ENCODE peak calls at places on chromosomes 4 and X, in five cellular contexts. One of them, this sample, is unnamed.
A peak's percentile ranks its signal among the peaks of the same experiment; 100 is the strongest.

GRCh38 chr4:21507439-21507838 is 441.1 kb downstream of the KCNIP4 start:
- DNase-seq in body of pancreas: no peak
- DNase-seq in PC-3: peak; percentile 21
- DNase-seq in OCI-LY7: peak; percentile 1
- DNase-seq in uterus: no peak
- DNase-seq in this sample: no peak

GRCh38 chr4:139815646-139816601 is 150.3 kb downstream of the MGST2 start:
- DNase-seq in body of pancreas: peak; percentile 30
- DNase-seq in PC-3: peak; percentile 56
- DNase-seq in OCI-LY7: no peak
- DNase-seq in uterus: peak; percentile 86
- DNase-seq in this sample: no peak

GRCh38 chr4:52892880-52893279 is 30.8 kb downstream of the RASL11B start:
- DNase-seq in body of pancreas: no peak
- DNase-seq in PC-3: no peak
- DNase-seq in OCI-LY7: no peak
- DNase-seq in uterus: no peak
- DNase-seq in this sample: no peak

GRCh38 chr4:77681792-77682191 is 76.2 kb downstream of the CXCL13 start:
- DNase-seq in body of pancreas: no peak
- DNase-seq in PC-3: no peak
- DNase-seq in OCI-LY7: no peak
- DNase-seq in uterus: no peak
- DNase-seq in this sample: no peak

GRCh38 chr4:150973626-150974250 is 41.3 kb downstream of the LRBA start:
- DNase-seq in body of pancreas: no peak
- DNase-seq in PC-3: no peak
- DNase-seq in OCI-LY7: no peak
- DNase-seq in uterus: no peak
- DNase-seq in this sample: no peak

GRCh38 chr4:126603210-126603609 is 1029.5 kb upstream of the INTU start:
- DNase-seq in body of pancreas: no peak
- DNase-seq in PC-3: no peak
- DNase-seq in OCI-LY7: no peak
- DNase-seq in uterus: no peak
- DNase-seq in this sample: no peak

GRCh38 chr4:90419124-90419711 is 292.0 kb downstream of the CCSER1 start:
- DNase-seq in body of pancreas: no peak
- DNase-seq in PC-3: peak; percentile 56
- DNase-seq in OCI-LY7: peak; percentile 28
- DNase-seq in uterus: no peak
- DNase-seq in this sample: peak; percentile 9

GRCh38 chr4:76987153-76987562 is 37.6 kb downstream of the SEPTIN11 start:
- DNase-seq in body of pancreas: peak; percentile 56
- DNase-seq in PC-3: no peak
- DNase-seq in OCI-LY7: no peak
- DNase-seq in uterus: peak; percentile 27
- DNase-seq in this sample: no peak

GRCh38 chr4:123350191-123350544 is 46.4 kb upstream of the SPRY1 start:
- DNase-seq in body of pancreas: peak; percentile 22
- DNase-seq in PC-3: peak; percentile 25
- DNase-seq in OCI-LY7: peak; percentile 82
- DNase-seq in uterus: no peak
- DNase-seq in this sample: no peak

GRCh38 chrX:39813631-39814246 is 284.0 kb downstream of the BCOR start:
- DNase-seq in body of pancreas: peak; percentile 89
- DNase-seq in PC-3: peak; percentile 48
- DNase-seq in OCI-LY7: no peak
- DNase-seq in uterus: peak; percentile 66
- DNase-seq in this sample: no peak

GRCh38 chr4:122914292-122914904 is 8.0 kb downstream of the NUDT6 start:
- DNase-seq in body of pancreas: no peak
- DNase-seq in PC-3: peak; percentile 58
- DNase-seq in OCI-LY7: peak; percentile 65
- DNase-seq in uterus: no peak
- DNase-seq in this sample: no peak

GRCh38 chrX:44935640-44936039 is 62.7 kb downstream of the KDM6A start:
- DNase-seq in body of pancreas: no peak
- DNase-seq in PC-3: peak; percentile 66
- DNase-seq in OCI-LY7: no peak
- DNase-seq in uterus: no peak
- DNase-seq in this sample: no peak

GRCh38 chrX:31603411-31604120 is 531.7 kb upstream of the FTHL17 start:
- DNase-seq in body of pancreas: no peak
- DNase-seq in PC-3: no peak
- DNase-seq in OCI-LY7: no peak
- DNase-seq in uterus: no peak
- DNase-seq in this sample: no peak

GRCh38 chrX:38669425-38669824 is 108.1 kb downstream of the TSPAN7 start:
- DNase-seq in body of pancreas: no peak
- DNase-seq in PC-3: no peak
- DNase-seq in OCI-LY7: peak; percentile 0
- DNase-seq in uterus: no peak
- DNase-seq in this sample: peak; percentile 12

DNA sequence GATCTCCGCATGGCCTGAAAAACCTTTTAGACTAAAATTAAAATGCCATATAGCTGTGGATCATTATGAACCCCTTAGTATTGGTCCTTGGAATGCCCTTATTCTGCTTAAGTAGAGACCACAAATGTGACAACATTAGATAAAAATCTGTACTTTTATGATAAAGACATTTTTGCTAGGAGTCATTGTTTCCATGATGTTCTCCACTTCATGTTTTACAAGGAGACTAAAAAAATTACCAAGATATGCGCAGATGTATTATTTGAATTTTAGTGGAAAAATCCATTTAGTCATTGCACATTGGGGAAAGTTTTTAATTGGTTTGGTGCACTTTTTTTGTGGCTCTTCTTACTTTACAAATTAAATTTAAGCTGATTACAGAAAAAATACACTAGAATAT is 85.1 kb upstream of the HPRT1 start:
- DNase-seq in body of pancreas: no peak
- DNase-seq in PC-3: no peak
- DNase-seq in OCI-LY7: no peak
- DNase-seq in uterus: no peak
- DNase-seq in this sample: no peak
- H3K4me3 ChIP-seq in body of pancreas: no peak overlapping the region
- H3K4me3 ChIP-seq in PC-3: peak overlapping the region; percentile 94
- H3K4me3 ChIP-seq in OCI-LY7: peak overlapping the region; percentile 96
- H3K4me3 ChIP-seq in uterus: no peak overlapping the region
- H3K4me3 ChIP-seq in this sample: peak overlapping the region; percentile 69

GRCh38 chr4:101954351-101954750 is 163.8 kb downstream of the BANK1 start:
- DNase-seq in body of pancreas: no peak
- DNase-seq in PC-3: no peak
- DNase-seq in OCI-LY7: no peak
- DNase-seq in uterus: no peak
- DNase-seq in this sample: no peak

GRCh38 chr4:101952985-101953384 is 162.5 kb downstream of the BANK1 start:
- DNase-seq in body of pancreas: peak; percentile 9
- DNase-seq in PC-3: no peak
- DNase-seq in OCI-LY7: no peak
- DNase-seq in uterus: no peak
- DNase-seq in this sample: no peak

GRCh38 chr4:101956068-101956805 is 165.7 kb downstream of the BANK1 start:
- DNase-seq in body of pancreas: no peak
- DNase-seq in PC-3: no peak
- DNase-seq in OCI-LY7: no peak
- DNase-seq in uterus: no peak
- DNase-seq in this sample: no peak

GRCh38 chr4:101954975-101955678 is 164.6 kb downstream of the BANK1 start:
- DNase-seq in body of pancreas: peak; percentile 2
- DNase-seq in PC-3: no peak
- DNase-seq in OCI-LY7: no peak
- DNase-seq in uterus: no peak
- DNase-seq in this sample: no peak

GRCh38 chr4:101953949-101954348 is 163.4 kb downstream of the BANK1 start:
- DNase-seq in body of pancreas: no peak
- DNase-seq in PC-3: peak; percentile 62
- DNase-seq in OCI-LY7: no peak
- DNase-seq in uterus: no peak
- DNase-seq in this sample: no peak
- H3K27ac ChIP-seq in body of pancreas: no peak overlapping the region
- H3K27ac ChIP-seq in PC-3: no peak overlapping the region
- H3K27ac ChIP-seq in OCI-LY7: no peak overlapping the region
- H3K27ac ChIP-seq in uterus: no peak overlapping the region
- H3K27ac ChIP-seq in this sample: no peak overlapping the region

GRCh38 chr4:133150643-133151300 is 1.7 kb downstream of the PCDH10 start:
- DNase-seq in body of pancreas: no peak
- DNase-seq in PC-3: no peak
- DNase-seq in OCI-LY7: no peak
- DNase-seq in uterus: no peak
- DNase-seq in this sample: no peak
- H3K4me3 ChIP-seq in body of pancreas: no peak overlapping the region
- H3K4me3 ChIP-seq in PC-3: no peak overlapping the region
- H3K4me3 ChIP-seq in OCI-LY7: no peak overlapping the region
- H3K4me3 ChIP-seq in uterus: peak overlapping the region; percentile 43
- H3K4me3 ChIP-seq in this sample: no peak overlapping the region

GRCh38 chr4:164368894-164369293 is 385.0 kb upstream of the SMIM31 start:
- DNase-seq in body of pancreas: no peak
- DNase-seq in PC-3: no peak
- DNase-seq in OCI-LY7: no peak
- DNase-seq in uterus: no peak
- DNase-seq in this sample: no peak
- H3K27ac ChIP-seq in body of pancreas: no peak overlapping the region
- H3K27ac ChIP-seq in PC-3: no peak overlapping the region
- H3K27ac ChIP-seq in OCI-LY7: no peak overlapping the region
- H3K27ac ChIP-seq in uterus: no peak overlapping the region
- H3K27ac ChIP-seq in this sample: no peak overlapping the region